ENCODE peak calls at places on chromosome 5, in six cellular contexts. One of them, this sample, is unnamed.
A peak's percentile ranks its signal among the peaks of the same experiment; 100 is the strongest.

GRCh38 chr5:173326501-173326960 is 1.7 kb downstream of the STC2 start:
- DNase-seq in heart left ventricle: no peak
- DNase-seq in mesothelial cell of epicardium: no peak
- DNase-seq in esophagus muscularis mucosa: no peak
- DNase-seq in lower lobe of right lung: no peak
- DNase-seq in activated B cell treated with CpG ODN at 0.5 μM for 24 hours: no peak
- DNase-seq in this sample: no peak

GRCh38 chr5:92544042-92544441 is 1037.0 kb downstream of the NR2F1-AS1 start:
- DNase-seq in esophagus muscularis mucosa: no peak
- DNase-seq in activated B cell treated with CpG ODN at 0.5 μM for 24 hours: no peak
- DNase-seq in lower lobe of right lung: no peak
- DNase-seq in mesothelial cell of epicardium: no peak
- DNase-seq in heart left ventricle: no peak
- DNase-seq in this sample: no peak

GRCh38 chr5:150210644-150211043 is 20.8 kb downstream of the SLC6A7 start:
- DNase-seq in esophagus muscularis mucosa: no peak
- DNase-seq in activated B cell treated with CpG ODN at 0.5 μM for 24 hours: no peak
- DNase-seq in mesothelial cell of epicardium: no peak
- DNase-seq in heart left ventricle: no peak
- DNase-seq in lower lobe of right lung: no peak
- DNase-seq in this sample: no peak

GRCh38 chr5:10489810-10490426 is 48.2 kb downstream of the ROPN1L start:
- DNase-seq in activated B cell treated with CpG ODN at 0.5 μM for 24 hours: no peak
- DNase-seq in heart left ventricle: no peak
- DNase-seq in esophagus muscularis mucosa: no peak
- DNase-seq in mesothelial cell of epicardium: no peak
- DNase-seq in lower lobe of right lung: no peak
- DNase-seq in this sample: no peak

GRCh38 chr5:34743878-34744277 is 87.8 kb downstream of the RAI14 start:
- DNase-seq in activated B cell treated with CpG ODN at 0.5 μM for 24 hours: no peak
- DNase-seq in heart left ventricle: no peak
- DNase-seq in lower lobe of right lung: no peak
- DNase-seq in esophagus muscularis mucosa: no peak
- DNase-seq in mesothelial cell of epicardium: no peak
- DNase-seq in this sample: no peak

GRCh38 chr5:110150199-110150598 is 460.5 kb downstream of the MAN2A1 start:
- DNase-seq in lower lobe of right lung: no peak
- DNase-seq in activated B cell treated with CpG ODN at 0.5 μM for 24 hours: no peak
- DNase-seq in mesothelial cell of epicardium: no peak
- DNase-seq in esophagus muscularis mucosa: no peak
- DNase-seq in heart left ventricle: no peak
- DNase-seq in this sample: no peak

GRCh38 chr5:141496038-141496437 is 7.2 kb downstream of the PCDHGC5 start:
- DNase-seq in mesothelial cell of epicardium: peak; percentile 61
- DNase-seq in esophagus muscularis mucosa: no peak
- DNase-seq in lower lobe of right lung: no peak
- DNase-seq in activated B cell treated with CpG ODN at 0.5 μM for 24 hours: no peak
- DNase-seq in heart left ventricle: no peak
- DNase-seq in this sample: no peak

GRCh38 chr5:55994502-55994997 is at the start of gene IL6ST:
- DNase-seq in esophagus muscularis mucosa: no peak
- DNase-seq in lower lobe of right lung: no peak
- DNase-seq in heart left ventricle: no peak
- DNase-seq in activated B cell treated with CpG ODN at 0.5 μM for 24 hours: no peak
- DNase-seq in mesothelial cell of epicardium: no peak
- DNase-seq in this sample: no peak

GRCh38 chr5:110177729-110178128 is 488.0 kb downstream of the MAN2A1 start:
- DNase-seq in lower lobe of right lung: no peak
- DNase-seq in heart left ventricle: no peak
- DNase-seq in mesothelial cell of epicardium: no peak
- DNase-seq in activated B cell treated with CpG ODN at 0.5 μM for 24 hours: no peak
- DNase-seq in esophagus muscularis mucosa: no peak
- DNase-seq in this sample: no peak

GRCh38 chr5:79617539-79617938 is 5.3 kb downstream of the TENT2 start:
- DNase-seq in activated B cell treated with CpG ODN at 0.5 μM for 24 hours: no peak
- DNase-seq in mesothelial cell of epicardium: no peak
- DNase-seq in heart left ventricle: no peak
- DNase-seq in lower lobe of right lung: no peak
- DNase-seq in esophagus muscularis mucosa: no peak
- DNase-seq in this sample: no peak

GRCh38 chr5:172958268-172959046 is 767 bp upstream of the RPL26L1 start:
- DNase-seq in mesothelial cell of epicardium: peak; percentile 72
- DNase-seq in esophagus muscularis mucosa: no peak
- DNase-seq in activated B cell treated with CpG ODN at 0.5 μM for 24 hours: peak; percentile 64
- DNase-seq in heart left ventricle: peak; percentile 71
- DNase-seq in lower lobe of right lung: peak; percentile 82
- DNase-seq in this sample: peak; percentile 72

GRCh38 chr5:31531543-31531887 is 378 bp downstream of the DROSHA start:
- DNase-seq in lower lobe of right lung: peak; percentile 53
- DNase-seq in activated B cell treated with CpG ODN at 0.5 μM for 24 hours: no peak
- DNase-seq in esophagus muscularis mucosa: no peak
- DNase-seq in mesothelial cell of epicardium: peak; percentile 48
- DNase-seq in heart left ventricle: no peak
- DNase-seq in this sample: no peak

GRCh38 chr5:173202266-173202875 is 32.6 kb downstream of the NKX2-5 start:
- DNase-seq in heart left ventricle: no peak
- DNase-seq in mesothelial cell of epicardium: no peak
- DNase-seq in activated B cell treated with CpG ODN at 0.5 μM for 24 hours: no peak
- DNase-seq in lower lobe of right lung: no peak
- DNase-seq in esophagus muscularis mucosa: no peak
- DNase-seq in this sample: no peak

GRCh38 chr5:80653497-80653896 is 955 bp upstream of the MSH3 start:
- DNase-seq in esophagus muscularis mucosa: no peak
- DNase-seq in heart left ventricle: no peak
- DNase-seq in mesothelial cell of epicardium: no peak
- DNase-seq in activated B cell treated with CpG ODN at 0.5 μM for 24 hours: no peak
- DNase-seq in lower lobe of right lung: no peak
- DNase-seq in this sample: no peak

GRCh38 chr5:53819482-53819881 is 259.0 kb downstream of the NDUFS4 start:
- DNase-seq in activated B cell treated with CpG ODN at 0.5 μM for 24 hours: no peak
- DNase-seq in mesothelial cell of epicardium: no peak
- DNase-seq in lower lobe of right lung: no peak
- DNase-seq in esophagus muscularis mucosa: no peak
- DNase-seq in heart left ventricle: no peak
- DNase-seq in this sample: no peak

GRCh38 chr5:179375236-179375685 is 30.0 kb upstream of the ADAMTS2 start:
- DNase-seq in esophagus muscularis mucosa: no peak
- DNase-seq in lower lobe of right lung: no peak
- DNase-seq in mesothelial cell of epicardium: no peak
- DNase-seq in heart left ventricle: no peak
- DNase-seq in activated B cell treated with CpG ODN at 0.5 μM for 24 hours: no peak
- DNase-seq in this sample: no peak

GRCh38 chr5:141637266-141637692 is 482 bp downstream of the RELL2 start:
- DNase-seq in activated B cell treated with CpG ODN at 0.5 μM for 24 hours: peak; percentile 62
- DNase-seq in mesothelial cell of epicardium: peak; percentile 46
- DNase-seq in lower lobe of right lung: no peak
- DNase-seq in heart left ventricle: peak; percentile 41
- DNase-seq in esophagus muscularis mucosa: no peak
- DNase-seq in this sample: no peak

GRCh38 chr5:170923910-170924620 is 62.2 kb downstream of the RANBP17 start:
- DNase-seq in mesothelial cell of epicardium: no peak
- DNase-seq in esophagus muscularis mucosa: no peak
- DNase-seq in heart left ventricle: no peak
- DNase-seq in lower lobe of right lung: no peak
- DNase-seq in activated B cell treated with CpG ODN at 0.5 μM for 24 hours: no peak
- DNase-seq in this sample: no peak

GRCh38 chr5:136012041-136012804 is 16.6 kb upstream of the TGFBI start:
- DNase-seq in heart left ventricle: no peak
- DNase-seq in esophagus muscularis mucosa: no peak
- DNase-seq in lower lobe of right lung: no peak
- DNase-seq in activated B cell treated with CpG ODN at 0.5 μM for 24 hours: no peak
- DNase-seq in mesothelial cell of epicardium: no peak
- DNase-seq in this sample: no peak

GRCh38 chr5:81553570-81554212 is 159.8 kb upstream of the ACOT12 start:
- DNase-seq in lower lobe of right lung: no peak
- DNase-seq in mesothelial cell of epicardium: no peak
- DNase-seq in heart left ventricle: no peak
- DNase-seq in activated B cell treated with CpG ODN at 0.5 μM for 24 hours: no peak
- DNase-seq in esophagus muscularis mucosa: no peak
- DNase-seq in this sample: no peak

GRCh38 chr5:134028496-134028895 is 23.7 kb upstream of the VDAC1 start:
- DNase-seq in activated B cell treated with CpG ODN at 0.5 μM for 24 hours: no peak
- DNase-seq in heart left ventricle: no peak
- DNase-seq in mesothelial cell of epicardium: no peak
- DNase-seq in esophagus muscularis mucosa: no peak
- DNase-seq in lower lobe of right lung: no peak
- DNase-seq in this sample: no peak

GRCh38 chr5:118952992-118953651 is 35.2 kb downstream of the DTWD2 start:
- DNase-seq in activated B cell treated with CpG ODN at 0.5 μM for 24 hours: no peak
- DNase-seq in heart left ventricle: no peak
- DNase-seq in lower lobe of right lung: no peak
- DNase-seq in mesothelial cell of epicardium: no peak
- DNase-seq in esophagus muscularis mucosa: no peak
- DNase-seq in this sample: no peak

GRCh38 chr5:118953652-118954005 is 34.7 kb downstream of the DTWD2 start:
- DNase-seq in lower lobe of right lung: no peak
- DNase-seq in activated B cell treated with CpG ODN at 0.5 μM for 24 hours: no peak
- DNase-seq in mesothelial cell of epicardium: no peak
- DNase-seq in heart left ventricle: no peak
- DNase-seq in esophagus muscularis mucosa: no peak
- DNase-seq in this sample: no peak

GRCh38 chr5:118960557-118960956 is 27.8 kb downstream of the DTWD2 start:
- DNase-seq in heart left ventricle: no peak
- DNase-seq in mesothelial cell of epicardium: no peak
- DNase-seq in activated B cell treated with CpG ODN at 0.5 μM for 24 hours: no peak
- DNase-seq in esophagus muscularis mucosa: no peak
- DNase-seq in lower lobe of right lung: no peak
- DNase-seq in this sample: no peak

DNA sequence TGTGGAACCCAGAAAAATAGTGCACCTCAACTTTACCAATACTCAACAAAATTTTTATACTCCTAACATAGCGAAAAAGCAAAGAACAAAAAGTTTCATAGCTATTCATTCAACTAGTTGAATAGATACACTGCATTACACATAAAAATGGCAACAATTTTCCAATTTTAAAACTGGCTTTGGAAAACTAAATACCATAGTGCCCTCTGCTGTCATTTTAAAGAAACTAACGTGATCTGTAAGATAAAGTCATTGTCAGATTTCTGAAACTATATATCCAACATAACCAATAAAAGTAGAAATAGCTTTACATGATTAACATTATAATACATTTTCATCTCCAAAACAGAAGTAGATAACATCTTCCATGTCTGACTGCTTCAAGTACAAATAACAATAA is 31.6 kb downstream of the DTWD2 start:
- DNase-seq in activated B cell treated with CpG ODN at 0.5 μM for 24 hours: no peak
- DNase-seq in lower lobe of right lung: no peak
- DNase-seq in esophagus muscularis mucosa: no peak
- DNase-seq in mesothelial cell of epicardium: no peak
- DNase-seq in heart left ventricle: no peak
- DNase-seq in this sample: no peak
- TF ChIP-seq CTCF in activated B cell treated with CpG ODN at 0.5 μM for 24 hours: no peak
- TF ChIP-seq CTCF in lower lobe of right lung: peak; percentile 23
- TF ChIP-seq CTCF in esophagus muscularis mucosa: no peak
- TF ChIP-seq CTCF in mesothelial cell of epicardium: peak; percentile 26
- TF ChIP-seq CTCF in heart left ventricle: no peak
- TF ChIP-seq CTCF in this sample: peak; percentile 55

GRCh38 chr5:6623941-6624340 is 8.9 kb downstream of the NSUN2 start:
- DNase-seq in mesothelial cell of epicardium: no peak
- DNase-seq in activated B cell treated with CpG ODN at 0.5 μM for 24 hours: no peak
- DNase-seq in lower lobe of right lung: no peak
- DNase-seq in esophagus muscularis mucosa: no peak
- DNase-seq in heart left ventricle: no peak
- DNase-seq in this sample: no peak
- TF ChIP-seq CTCF in mesothelial cell of epicardium: no peak
- TF ChIP-seq CTCF in activated B cell treated with CpG ODN at 0.5 μM for 24 hours: no peak
- TF ChIP-seq CTCF in lower lobe of right lung: no peak
- TF ChIP-seq CTCF in esophagus muscularis mucosa: no peak
- TF ChIP-seq CTCF in heart left ventricle: no peak
- TF ChIP-seq CTCF in this sample: no peak

GRCh38 chr5:165497707-165498106 is 1992.3 kb downstream of the MAT2B start:
- DNase-seq in mesothelial cell of epicardium: no peak
- DNase-seq in heart left ventricle: no peak
- DNase-seq in activated B cell treated with CpG ODN at 0.5 μM for 24 hours: no peak
- DNase-seq in esophagus muscularis mucosa: no peak
- DNase-seq in lower lobe of right lung: no peak
- DNase-seq in this sample: no peak
- TF ChIP-seq CTCF in mesothelial cell of epicardium: no peak
- TF ChIP-seq CTCF in heart left ventricle: no peak
- TF ChIP-seq CTCF in activated B cell treated with CpG ODN at 0.5 μM for 24 hours: no peak
- TF ChIP-seq CTCF in esophagus muscularis mucosa: peak; percentile 7
- TF ChIP-seq CTCF in lower lobe of right lung: peak; percentile 31
- TF ChIP-seq CTCF in this sample: peak; percentile 7

DNA sequence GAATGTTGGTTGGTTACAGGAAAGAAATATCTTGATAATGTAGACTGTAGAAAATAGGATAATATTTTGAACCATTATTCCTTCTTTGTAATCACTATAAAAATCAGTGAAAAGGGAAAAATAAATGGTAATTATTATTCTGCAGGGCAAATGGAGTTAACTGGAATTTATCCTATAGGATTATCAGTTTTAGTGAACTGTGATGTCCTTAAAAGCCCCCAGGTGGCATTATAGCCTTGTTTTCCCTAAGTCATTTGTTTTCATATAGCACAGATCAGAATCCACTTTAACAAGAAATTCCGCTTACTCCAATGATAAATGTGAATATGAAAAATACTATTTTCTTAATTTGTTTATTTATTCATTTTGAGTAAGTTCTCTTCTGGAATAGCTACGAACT is 26.2 kb upstream of the WDR41 start:
- DNase-seq in lower lobe of right lung: no peak
- DNase-seq in esophagus muscularis mucosa: no peak
- DNase-seq in mesothelial cell of epicardium: no peak
- DNase-seq in activated B cell treated with CpG ODN at 0.5 μM for 24 hours: no peak
- DNase-seq in heart left ventricle: no peak
- DNase-seq in this sample: no peak
- TF ChIP-seq CTCF in lower lobe of right lung: no peak
- TF ChIP-seq CTCF in esophagus muscularis mucosa: no peak
- TF ChIP-seq CTCF in mesothelial cell of epicardium: no peak
- TF ChIP-seq CTCF in activated B cell treated with CpG ODN at 0.5 μM for 24 hours: no peak
- TF ChIP-seq CTCF in heart left ventricle: no peak
- TF ChIP-seq CTCF in this sample: peak; percentile 46

DNA sequence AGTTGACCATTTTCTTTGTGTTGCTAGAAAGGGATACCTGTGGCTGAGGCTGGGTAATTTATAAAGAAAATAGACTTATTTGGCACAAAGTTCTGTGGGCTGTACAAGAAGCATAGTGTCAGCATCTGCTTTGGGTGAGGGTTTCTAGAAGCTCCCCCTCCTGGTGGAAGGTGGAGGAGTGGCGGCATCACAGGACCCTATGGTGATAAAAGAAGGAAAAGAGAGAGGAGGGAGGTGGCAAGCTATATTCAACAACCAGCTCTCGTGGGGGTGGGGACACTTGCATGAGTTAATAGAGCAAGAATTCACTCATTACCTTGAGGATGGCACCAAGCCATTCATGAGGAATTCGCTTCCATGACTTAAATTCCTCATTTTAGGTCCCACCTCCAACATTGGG is 2041.4 kb upstream of the CDH9 start:
- DNase-seq in mesothelial cell of epicardium: no peak
- DNase-seq in activated B cell treated with CpG ODN at 0.5 μM for 24 hours: no peak
- DNase-seq in heart left ventricle: no peak
- DNase-seq in lower lobe of right lung: no peak
- DNase-seq in esophagus muscularis mucosa: no peak
- DNase-seq in this sample: no peak
- TF ChIP-seq CTCF in mesothelial cell of epicardium: no peak
- TF ChIP-seq CTCF in activated B cell treated with CpG ODN at 0.5 μM for 24 hours: no peak
- TF ChIP-seq CTCF in heart left ventricle: no peak
- TF ChIP-seq CTCF in lower lobe of right lung: no peak
- TF ChIP-seq CTCF in esophagus muscularis mucosa: no peak
- TF ChIP-seq CTCF in this sample: no peak

This sample was measured in D721Med.